ENCODE peak calls at places on chromosomes 11 and 22, in nine cellular contexts. N is body of pancreas, H is heart left ventricle, G is K562, L is A549, P is spleen, X is erythroblast, T is Peyer's patch, S is right lobe of liver. Q is an unnamed sample.

GRCh38 chr22:22714600-22715361 is 70.4 kb downstream of the GGTLC2 start:
- DNase-seq in N (no peak), T (peak), H (no peak), X (no peak), S (no peak), P (no peak), L (no peak), G (no peak), Q (no peak)

GRCh38 chr11:70073188-70073817 is 4.8 kb upstream of the ANO1 start:
- DNase-seq in H (no peak), L (no peak), T (no peak), G (no peak), S (peak), X (no peak), N (no peak), P (peak), Q (no peak)

GRCh38 chr11:69920500-69921428 is 101.5 kb upstream of the FGF3 start:
- DNase-seq in P (peak), H (no peak), T (no peak), G (no peak), L (no peak), N (no peak), X (no peak), S (peak), Q (no peak)

GRCh38 chr11:15893080-15893492 is 463.3 kb downstream of the SOX6 start:
- DNase-seq in X (no peak), T (no peak), P (no peak), N (no peak), H (no peak), G (no peak), L (no peak), S (no peak), Q (no peak)

GRCh38 chr11:65417221-65417701 is 5.3 kb upstream of the NEAT1 start:
- DNase-seq in L (no peak), N (peak), T (peak), P (peak), H (peak), S (peak), G (no peak), X (peak), Q (no peak)

GRCh38 chr22:25774575-25775026 is 32.6 kb downstream of the MYO18B start:
- DNase-seq in X (no peak), L (no peak), P (no peak), G (no peak), H (no peak), S (no peak), N (no peak), T (no peak), Q (no peak)

GRCh38 chr11:34653851-34654490 is 33.1 kb downstream of the EHF start:
- DNase-seq in X (no peak), H (no peak), P (no peak), T (peak), G (peak), L (peak), S (peak), N (peak), Q (peak)

GRCh38 chr22:48486163-48486957 is 1341.3 kb downstream of the BRD1 start:
- DNase-seq in T (no peak), X (no peak), G (no peak), L (no peak), P (peak), N (no peak), S (peak), H (peak), Q (no peak)

GRCh38 chr11:102196816-102197215 is 86.6 kb downstream of the YAP1 start:
- DNase-seq in S (no peak), X (no peak), G (no peak), H (no peak), P (no peak), N (no peak), L (no peak), T (no peak), Q (no peak)

GRCh38 chr11:103872748-103873147 is 163.7 kb upstream of the DDI1 start:
- DNase-seq in X (no peak), P (no peak), S (no peak), N (no peak), T (no peak), G (no peak), L (no peak), H (no peak), Q (no peak)

GRCh38 chr11:79156031-79156430 is 284.8 kb downstream of the TENM4 start:
- DNase-seq in L (no peak), S (peak), P (no peak), H (no peak), G (no peak), T (no peak), N (no peak), X (no peak), Q (no peak)

GRCh38 chr22:33401291-33401690 is 343.1 kb upstream of the SYN3 start:
- DNase-seq in G (no peak), S (no peak), X (no peak), N (no peak), P (no peak), T (no peak), L (no peak), H (no peak), Q (peak)

GRCh38 chr11:6635082-6635932 is 16.1 kb upstream of the TPP1 start:
- DNase-seq in G (peak), S (peak), N (no peak), X (no peak), H (peak), L (no peak), T (no peak), P (peak), Q (peak)

GRCh38 chr22:23394525-23395326 is 185.4 kb downstream of the IGLL1 start:
- DNase-seq in H (no peak), N (no peak), L (no peak), G (no peak), P (no peak), T (no peak), S (no peak), X (no peak), Q (no peak)

GRCh38 chr22:30021338-30021737 is 58.9 kb upstream of the HORMAD2 start:
- DNase-seq in H (no peak), L (no peak), X (no peak), P (no peak), S (no peak), G (no peak), N (no peak), T (no peak), Q (no peak)

GRCh38 chr11:19077965-19078364 is 17.4 kb upstream of the MRGPRX2 start:
- DNase-seq in N (no peak), X (no peak), P (no peak), H (no peak), T (no peak), L (no peak), S (no peak), G (no peak), Q (no peak)

GRCh38 chr22:26432619-26433311 is 3.7 kb downstream of the ASPHD2 start:
- DNase-seq in G (no peak), H (no peak), T (no peak), N (no peak), X (no peak), P (no peak), S (no peak), L (no peak), Q (no peak)

DNA sequence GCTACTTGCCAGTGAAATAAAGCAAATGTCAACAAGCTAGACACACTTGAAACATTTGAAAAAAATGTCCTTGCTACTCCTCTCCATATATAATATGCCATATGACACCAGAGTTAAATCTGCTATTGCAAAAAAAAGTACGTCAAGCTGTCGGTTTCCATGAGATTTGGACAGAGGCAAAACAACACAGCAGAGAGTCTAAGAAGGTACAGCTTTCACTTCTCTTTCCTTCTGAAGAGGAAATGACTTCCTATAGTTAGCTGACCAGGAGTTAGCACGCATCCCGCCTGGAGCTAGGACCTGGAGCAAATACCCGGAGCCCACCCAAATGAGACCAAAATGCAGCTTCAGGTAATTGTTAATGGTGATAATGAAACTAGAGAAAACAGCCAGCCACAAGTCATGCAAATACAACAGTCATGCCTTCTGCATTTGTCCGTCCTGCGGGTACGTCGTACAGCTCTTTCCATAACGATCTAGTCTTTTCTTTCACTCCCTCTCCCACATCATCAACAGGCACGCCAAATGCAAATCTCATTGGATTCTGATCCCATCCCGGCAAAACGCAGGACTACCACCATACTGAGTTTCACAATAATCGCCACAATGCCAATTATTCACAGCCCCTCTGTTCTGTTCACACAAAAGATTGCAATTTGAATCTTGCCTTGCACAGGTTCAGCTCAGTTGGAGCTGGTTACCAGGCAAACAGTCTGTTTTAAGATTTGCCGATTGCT is 395.0 kb upstream of the CCDC90B start:
- DNase-seq in S (no peak), H (no peak), N (peak), T (no peak), L (no peak), P (no peak), G (no peak), X (no peak), Q (no peak)
- TF ChIP-seq POLR2A in S (no peak), H (no peak), N (no peak), T (no peak), L (no peak), P (no peak), G (no peak), X (no peak), Q (no peak)

DNA sequence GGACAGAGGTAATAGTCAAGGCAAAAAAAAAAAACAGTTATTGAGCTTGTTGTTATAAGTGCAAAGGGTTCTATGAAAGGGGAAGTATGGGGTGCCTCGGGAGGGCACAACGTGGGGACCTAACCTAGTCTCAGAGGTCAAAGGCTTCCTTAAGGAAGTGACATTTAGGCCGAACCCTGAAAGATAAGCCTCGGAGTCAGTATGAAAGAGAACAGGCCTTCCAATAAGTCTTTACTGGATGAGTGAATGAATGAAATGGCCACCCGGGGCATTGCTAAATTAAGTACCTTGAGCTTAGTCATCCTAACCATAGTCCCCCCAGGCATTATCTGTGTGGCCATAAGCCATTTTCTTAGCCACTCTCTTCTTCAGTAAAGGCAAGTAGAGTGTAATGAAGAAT is 19.7 kb downstream of the FLI1 start:
- DNase-seq in X (no peak), H (no peak), L (no peak), S (peak), P (no peak), T (no peak), N (no peak), G (no peak), Q (no peak)
- TF ChIP-seq POLR2A in X (no peak), H (no peak), L (no peak), S (no peak), P (no peak), T (no peak), N (no peak), G (no peak), Q (no peak)

GRCh38 chr22:45866398-45867117 is 110.4 kb downstream of the WNT7B start:
- DNase-seq in L (no peak), G (no peak), T (no peak), H (no peak), N (no peak), X (no peak), S (no peak), P (peak), Q (no peak)
- TF ChIP-seq POLR2A in L (no peak), G (no peak), T (no peak), H (no peak), N (no peak), X (no peak), S (no peak), P (no peak), Q (no peak)

GRCh38 chr11:59173080-59173963 is 1.4 kb downstream of the DTX4 start:
- DNase-seq in H (peak), P (peak), S (peak), T (no peak), X (no peak), G (no peak), L (no peak), N (peak), Q (no peak)

GRCh38 chr11:59174664-59175033 is 2.7 kb downstream of the DTX4 start:
- DNase-seq in H (no peak), X (no peak), N (no peak), S (peak), P (no peak), G (no peak), T (no peak), L (no peak), Q (peak)

GRCh38 chr11:59172345-59173079 is 580 bp downstream of the DTX4 start:
- DNase-seq in X (no peak), G (no peak), H (no peak), N (peak), S (peak), T (peak), L (no peak), P (peak), Q (no peak)

GRCh38 chr11:59175104-59175503 is 3.2 kb downstream of the DTX4 start:
- DNase-seq in S (no peak), T (no peak), L (no peak), P (no peak), X (no peak), N (no peak), H (no peak), G (no peak), Q (no peak)

DNA sequence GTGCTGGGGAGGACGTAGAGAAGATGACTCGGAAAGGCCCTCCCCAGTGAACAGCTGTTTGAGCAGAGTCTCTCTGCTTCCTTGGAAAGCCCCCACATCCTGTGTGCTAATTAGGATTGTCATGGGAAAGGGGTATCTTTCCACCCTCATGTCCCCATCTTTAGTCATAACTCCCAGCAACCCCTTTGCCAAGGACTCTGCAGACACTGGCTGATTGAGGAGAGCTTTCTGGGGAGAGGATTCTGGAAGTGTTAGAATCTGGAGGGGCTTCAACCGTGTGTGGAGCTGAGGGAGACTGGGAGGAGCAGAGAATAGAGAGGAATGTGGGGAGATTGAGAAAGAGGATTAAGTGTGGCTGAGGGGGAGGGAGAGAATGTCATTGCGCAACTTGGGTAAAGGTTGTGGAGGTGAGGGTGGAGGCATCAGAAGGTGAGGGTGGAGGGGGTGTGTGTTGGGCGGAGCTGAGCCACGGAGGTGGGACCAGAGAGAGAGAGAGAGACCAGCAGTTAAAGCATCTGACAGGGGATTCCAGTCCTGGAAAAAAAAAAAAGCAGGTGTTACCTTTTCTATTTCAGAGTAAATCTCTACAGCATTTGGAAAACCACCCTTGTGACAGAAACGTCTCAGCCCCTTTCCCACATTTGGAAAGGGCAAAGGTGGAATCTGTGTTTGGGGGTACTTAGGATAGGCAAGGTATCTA is 2.2 kb downstream of the DTX4 start:
- DNase-seq in P (no peak), T (no peak), X (no peak), H (no peak), S (peak), N (peak), G (no peak), L (no peak), Q (no peak)
- TF ChIP-seq POLR2A in P (no peak), T (peak), X (no peak), H (no peak), S (peak), N (peak), G (no peak), L (no peak), Q (no peak)

Q was measured in H54.